ENCODE peak calls at places on chromosomes 16 and 17, in five cellular contexts. Y, T, H, V and O are unnamed samples. For H3K4me1, the result is how much of the 10 kb centered on the place peaks cover.

GRCh38 chr17:41937970-41938851 is 7.8 kb downstream of the ODAD4 start:
- DNase-seq in Y (no peak), T (no peak), H (no peak), V (no peak), O (no peak)

GRCh38 chr16:9139965-9140364 is 48.5 kb downstream of the HAPSTR1 start:
- DNase-seq in Y (no peak), T (peak), H (peak), V (no peak), O (peak)

GRCh38 chr17:59651346-59651745 is 31.7 kb downstream of the CLTC start:
- DNase-seq in Y (no peak), T (no peak), H (peak), V (no peak), O (peak)

GRCh38 chr17:63544467-63545301 is 5.6 kb upstream of the DCAF7 start:
- DNase-seq in Y (no peak), T (no peak), H (no peak), V (no peak), O (no peak)

GRCh38 chr17:78379134-78379497 is 667 bp downstream of the PGS1 start:
- DNase-seq in Y (no peak), T (peak), H (peak), V (no peak), O (peak)

GRCh38 chr16:85089485-85089884 is 22.8 kb downstream of the CIBAR2 start:
- DNase-seq in Y (no peak), T (no peak), H (no peak), V (no peak), O (no peak)

GRCh38 chr17:42686520-42687137 is 4.3 kb downstream of the CNTNAP1 start:
- DNase-seq in Y (no peak), T (peak), H (no peak), V (no peak), O (no peak)

GRCh38 chr16:24652209-24652712 is 77.2 kb upstream of the TNRC6A start:
- DNase-seq in Y (no peak), T (no peak), H (no peak), V (no peak), O (no peak)

GRCh38 chr17:62755139-62755851 is 52.8 kb downstream of the MARCHF10 start:
- DNase-seq in Y (no peak), T (peak), H (no peak), V (no peak), O (peak)

GRCh38 chr16:11793840-11794239 is 3.2 kb downstream of the ZC3H7A start:
- DNase-seq in Y (no peak), T (no peak), H (no peak), V (no peak), O (no peak)

GRCh38 chr16:65123846-65124513 is 2.1 kb upstream of the CDH11 start:
- DNase-seq in Y (no peak), T (peak), H (peak), V (no peak), O (peak)

GRCh38 chr17:6244796-6245195 is 174.6 kb downstream of the WSCD1 start:
- DNase-seq in Y (no peak), T (peak), H (no peak), V (no peak), O (no peak)

GRCh38 chr16:56203052-56203451 is 11.8 kb downstream of the GNAO1 start:
- DNase-seq in Y (no peak), T (peak), H (peak), V (no peak), O (peak)

GRCh38 chr17:19646788-19647696 is 1.5 kb upstream of the ALDH3A2 start:
- DNase-seq in Y (no peak), T (peak), H (peak), V (no peak), O (no peak)

GRCh38 chr17:62780951-62781350 is 27.2 kb downstream of the MARCHF10 start:
- DNase-seq in Y (no peak), T (no peak), H (peak), V (no peak), O (peak)

GRCh38 chr16:84175351-84176081 is 11.3 kb downstream of the TAF1C start:
- DNase-seq in Y (peak), T (peak), H (peak), V (peak), O (peak)

GRCh38 chr17:67042104-67042899 is 2.1 kb upstream of the CACNG1 start:
- DNase-seq in Y (no peak), T (no peak), H (no peak), V (no peak), O (no peak)

GRCh38 chr17:28105501-28105900 is 63.0 kb downstream of the NLK start:
- DNase-seq in Y (no peak), T (peak), H (no peak), V (no peak), O (no peak)

GRCh38 chr17:13626703-13627102 is 25.0 kb upstream of the HS3ST3A1 start:
- DNase-seq in Y (no peak), T (no peak), H (peak), V (no peak), O (peak)

GRCh38 chr16:81940781-81941560 is 70.3 kb downstream of the SDR42E1 start:
- DNase-seq in Y (no peak), T (peak), H (peak), V (no peak), O (peak)

GRCh38 chr16:59090501-59090900 is 356.4 kb upstream of the GOT2 start:
- DNase-seq in Y (no peak), T (no peak), H (no peak), V (no peak), O (no peak)

GRCh38 chr16:35570946-35571345 is 2111.5 kb downstream of the TP53TG3F start:
- DNase-seq in Y (no peak), T (no peak), H (no peak), V (no peak), O (no peak)

GRCh38 chr16:75088226-75088625 is 28.4 kb downstream of the LDHD start:
- DNase-seq in Y (no peak), T (no peak), H (no peak), V (no peak), O (no peak)

GRCh38 chr17:82598256-82599011 is 49.8 kb downstream of the WDR45B start:
- DNase-seq in Y (no peak), T (no peak), H (peak), V (no peak), O (peak)

GRCh38 chr16:87595712-87596111 is 6.6 kb upstream of the JPH3 start:
- DNase-seq in Y (no peak), T (no peak), H (no peak), V (no peak), O (no peak)

GRCh38 chr16:75244225-75244792 is 7.1 kb downstream of the BCAR1 start:
- DNase-seq in Y (no peak), T (no peak), H (peak), V (no peak), O (peak)

GRCh38 chr16:4388275-4389021 is 16.8 kb downstream of the VASN start:
- DNase-seq in Y (no peak), T (peak), H (no peak), V (no peak), O (no peak)

GRCh38 chr16:4385789-4386451 is 14.3 kb downstream of the VASN start:
- DNase-seq in Y (no peak), T (no peak), H (no peak), V (no peak), O (no peak)

GRCh38 chr16:4387769-4388168 is 16.1 kb downstream of the VASN start:
- DNase-seq in Y (no peak), T (no peak), H (no peak), V (no peak), O (no peak)

GRCh38 chr16:4386452-4386813 is 14.8 kb downstream of the VASN start:
- DNase-seq in Y (no peak), T (no peak), H (no peak), V (no peak), O (no peak)

GRCh38 chr16:4386951-4387565 is 15.4 kb downstream of the VASN start:
- DNase-seq in Y (no peak), T (no peak), H (no peak), V (no peak), O (no peak)
- H3K18ac ChIP-seq in Y (no peak), T (no peak), H (peak), V (peak), O (no peak)

GRCh38 chr17:39229274-39229913 is 3.6 kb upstream of the STAC2 start:
- DNase-seq in Y (no peak), T (no peak), H (peak), V (no peak), O (peak)
- H3K4me1 ChIP-seq in Y (under half), T (under half), H (under half), V (under half), O (under half)

GRCh38 chr16:79186196-79186595 is 414.3 kb downstream of the MAF start:
- DNase-seq in Y (no peak), T (no peak), H (no peak), V (no peak), O (no peak)
- H3K18ac ChIP-seq in Y (no peak), T (no peak), H (no peak), V (no peak), O (no peak)

GRCh38 chr17:54901230-54901847 is 687 bp downstream of the TOM1L1 start:
- DNase-seq in Y (no peak), T (peak), H (peak), V (no peak), O (peak)
- H3K4me1 ChIP-seq in Y (under half), T (under half), H (under half), V (under half), O (under half)

GRCh38 chr16:68351991-68352431 is 41.2 kb downstream of the PRMT7 start:
- DNase-seq in Y (no peak), T (no peak), H (no peak), V (no peak), O (no peak)
- H3K18ac ChIP-seq in Y (no peak), T (no peak), H (no peak), V (no peak), O (no peak)

GRCh38 chr16:13231365-13231764 is 330.0 kb downstream of the SHISA9 start:
- DNase-seq in Y (peak), T (peak), H (no peak), V (no peak), O (no peak)
- H3K4me1 ChIP-seq in Y (under half), T (under half), H (under half), V (under half), O (under half)

GRCh38 chr17:80771612-80772005 is 220.0 kb upstream of the CHMP6 start:
- DNase-seq in Y (no peak), T (no peak), H (no peak), V (no peak), O (no peak)

GRCh38 chr17:80772906-80773242 is 218.8 kb upstream of the CHMP6 start:
- DNase-seq in Y (no peak), T (no peak), H (no peak), V (no peak), O (no peak)

GRCh38 chr17:80769936-80770625 is 221.6 kb upstream of the CHMP6 start:
- DNase-seq in Y (no peak), T (no peak), H (no peak), V (no peak), O (no peak)

GRCh38 chr17:80769516-80769915 is 222.1 kb upstream of the CHMP6 start:
- DNase-seq in Y (no peak), T (no peak), H (no peak), V (no peak), O (no peak)

DNA sequence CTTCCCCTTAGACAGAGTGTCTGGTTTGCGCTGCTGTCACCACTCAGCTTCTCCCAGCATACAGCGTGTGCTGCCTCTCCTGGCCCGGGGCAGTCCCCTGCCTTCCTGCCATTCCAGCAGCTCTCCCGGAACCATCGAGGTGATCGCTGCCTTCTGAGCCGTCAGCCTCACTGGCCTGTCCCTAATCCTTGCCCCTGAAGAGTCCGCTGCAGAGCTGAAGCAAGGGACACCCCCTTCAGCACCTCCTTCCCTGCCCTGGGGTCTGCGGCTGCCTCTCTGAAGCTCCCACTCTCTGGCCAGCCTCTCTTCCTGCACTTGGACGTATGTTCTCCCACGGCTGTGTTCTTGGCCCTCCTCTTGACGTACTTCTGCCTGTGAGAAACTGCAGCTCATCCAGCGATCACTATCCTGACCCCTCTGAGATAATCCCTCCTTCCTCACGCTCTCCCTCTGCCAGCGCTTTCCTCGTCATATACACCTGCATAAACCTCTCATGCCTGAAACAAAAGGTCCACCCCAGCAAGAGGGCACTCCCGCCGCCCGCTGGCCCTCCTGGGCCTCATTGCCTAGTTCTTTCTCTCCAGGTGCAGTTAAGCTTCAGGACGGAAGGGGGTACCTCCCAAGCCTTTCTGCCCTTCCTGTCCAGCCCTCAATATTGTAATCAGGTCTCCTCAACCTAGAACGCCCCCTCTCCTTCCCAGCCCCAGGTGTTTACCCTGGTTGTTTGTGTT is 220.6 kb upstream of the CHMP6 start:
- DNase-seq in Y (no peak), T (no peak), H (no peak), V (no peak), O (no peak)
- H3K18ac ChIP-seq in Y (no peak), T (no peak), H (no peak), V (peak), O (no peak)

DNA sequence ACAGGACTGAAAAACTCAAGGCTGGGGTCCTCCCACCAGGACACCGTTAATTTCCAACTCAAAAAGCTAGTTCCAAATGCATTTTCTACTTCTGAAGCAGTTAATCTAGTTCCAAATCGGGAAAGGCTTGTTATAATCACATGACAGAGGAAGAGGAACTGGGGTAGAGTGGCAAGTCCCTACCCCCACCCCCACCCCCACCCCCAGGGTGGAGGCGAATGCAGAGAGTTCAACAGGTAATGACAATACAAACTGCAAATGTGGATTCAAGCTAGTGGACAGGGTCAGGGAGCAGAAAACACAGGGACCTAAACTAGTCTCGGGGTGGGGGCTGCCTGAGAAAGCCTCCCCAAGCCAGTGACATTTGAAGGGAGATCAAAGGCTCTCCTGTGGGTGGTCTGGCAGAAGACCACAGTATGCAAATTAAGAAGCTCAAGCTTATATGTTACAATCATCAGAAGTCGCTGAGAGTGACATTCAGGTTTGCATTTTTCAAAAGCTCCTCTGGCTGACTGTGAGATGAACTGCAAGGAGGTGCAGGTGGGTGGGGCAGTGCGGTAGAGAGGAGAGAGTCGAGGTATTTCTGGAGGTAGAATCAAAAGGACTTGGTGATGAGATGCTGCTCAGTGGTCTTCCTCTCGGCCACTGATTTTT is 56.4 kb upstream of the SLC25A19 start:
- DNase-seq in Y (no peak), T (peak), H (no peak), V (no peak), O (no peak)
- H3K4me1 ChIP-seq in Y (under half), T (under half), H (under half), V (under half), O (under half)

GRCh38 chr17:2335726-2336214 is 487 bp downstream of the TSR1 start:
- DNase-seq in Y (no peak), T (peak), H (peak), V (no peak), O (no peak)

GRCh38 chr17:2337811-2338657 is 733 bp downstream of the SGSM2 start:
- DNase-seq in Y (no peak), T (peak), H (peak), V (peak), O (peak)

GRCh38 chr17:2331303-2331702 is 5.0 kb downstream of the TSR1 start:
- DNase-seq in Y (no peak), T (no peak), H (no peak), V (no peak), O (no peak)

GRCh38 chr17:2337152-2337810 is at the start of gene SGSM2:
- DNase-seq in Y (no peak), T (peak), H (peak), V (peak), O (peak)

DNA sequence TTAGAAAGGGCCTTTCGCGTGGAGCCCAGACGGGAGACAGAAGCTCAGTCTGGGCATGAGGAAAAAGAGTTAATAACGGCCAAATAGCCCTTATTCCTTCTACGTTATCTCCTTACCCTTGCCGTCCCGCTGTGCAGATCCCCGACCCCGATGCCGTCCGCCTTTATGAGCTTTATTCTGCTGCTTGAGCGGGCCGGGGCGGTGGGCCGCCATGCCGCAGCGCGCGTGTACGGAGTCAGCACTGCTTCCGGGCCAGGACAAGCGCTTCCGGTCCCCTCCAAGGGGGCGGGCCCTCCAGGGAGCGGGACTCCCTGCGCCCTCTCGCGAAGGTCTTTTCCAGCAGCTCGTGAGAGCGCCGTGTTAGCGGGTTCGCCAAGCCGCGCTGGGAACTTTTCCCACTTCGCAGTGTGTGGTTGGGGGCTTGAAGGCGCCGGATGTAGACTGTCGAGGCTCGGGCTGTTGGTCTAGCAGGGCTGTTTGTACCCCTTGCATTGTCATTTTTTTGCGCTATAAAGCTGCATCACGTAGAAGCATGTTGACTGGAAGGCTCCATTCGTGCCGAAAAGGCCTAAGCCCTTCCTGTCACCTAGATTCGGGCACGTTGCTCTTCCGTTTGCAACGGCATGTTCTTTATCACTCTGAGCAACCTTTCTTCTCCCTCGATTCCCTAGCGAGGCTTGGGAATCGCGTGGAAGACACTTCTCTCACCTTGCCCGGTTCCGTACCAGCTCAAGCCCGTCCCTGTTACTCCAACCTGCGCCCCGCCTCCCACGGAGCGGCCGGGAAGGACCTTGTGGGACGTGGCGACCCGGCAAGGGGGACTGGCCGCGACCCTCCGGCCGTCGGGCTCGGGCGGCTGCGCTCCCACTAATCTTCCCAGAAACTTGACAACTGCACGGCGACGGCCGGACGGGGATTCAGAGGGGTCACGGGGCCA is at the start of gene TSR1:
- DNase-seq in Y (peak), T (peak), H (peak), V (peak), O (peak)
- H3K18ac ChIP-seq in Y (peak), T (no peak), H (peak), V (peak), O (peak)